ENCODE peak calls at places on chromosomes 12 and 14, in four cellular contexts. One of them, this sample, is unnamed.

GRCh38 chr12:1663440-1664132 is 27.3 kb upstream of the ADIPOR2 start:
- DNase-seq in AG09309: no peak
- DNase-seq in fibroblast of mammary gland: no peak
- DNase-seq in RWPE1: no peak
- DNase-seq in this sample: no peak

GRCh38 chr14:52146504-52146903 is 77.6 kb upstream of the NID2 start:
- DNase-seq in AG09309: no peak
- DNase-seq in fibroblast of mammary gland: peak
- DNase-seq in RWPE1: no peak
- DNase-seq in this sample: no peak

GRCh38 chr12:104698871-104699270 is 242.1 kb downstream of the CHST11 start:
- DNase-seq in AG09309: no peak
- DNase-seq in fibroblast of mammary gland: peak
- DNase-seq in RWPE1: no peak
- DNase-seq in this sample: no peak

GRCh38 chr12:25924535-25925001 is 33.9 kb upstream of the RASSF8 start:
- DNase-seq in AG09309: peak
- DNase-seq in fibroblast of mammary gland: no peak
- DNase-seq in RWPE1: peak
- DNase-seq in this sample: no peak

GRCh38 chr14:39232554-39233415 is 930 bp upstream of the MIA2 start:
- DNase-seq in AG09309: peak
- DNase-seq in fibroblast of mammary gland: peak
- DNase-seq in RWPE1: no peak
- DNase-seq in this sample: peak

GRCh38 chr12:96258451-96258933 is 64.3 kb downstream of the ELK3 start:
- DNase-seq in AG09309: peak
- DNase-seq in fibroblast of mammary gland: peak
- DNase-seq in RWPE1: no peak
- DNase-seq in this sample: no peak

GRCh38 chr12:87660987-87661769 is 368.0 kb downstream of the C12orf50 start:
- DNase-seq in AG09309: no peak
- DNase-seq in fibroblast of mammary gland: no peak
- DNase-seq in RWPE1: no peak
- DNase-seq in this sample: no peak

GRCh38 chr12:57479043-57479375 is 657 bp downstream of the ARHGAP9 start:
- DNase-seq in AG09309: no peak
- DNase-seq in fibroblast of mammary gland: no peak
- DNase-seq in RWPE1: no peak
- DNase-seq in this sample: no peak

GRCh38 chr14:71651228-71651627 is 281.0 kb upstream of the RGS6 start:
- DNase-seq in AG09309: peak
- DNase-seq in fibroblast of mammary gland: peak
- DNase-seq in RWPE1: no peak
- DNase-seq in this sample: peak

GRCh38 chr12:1738480-1738879 is 47.6 kb downstream of the ADIPOR2 start:
- DNase-seq in AG09309: no peak
- DNase-seq in fibroblast of mammary gland: no peak
- DNase-seq in RWPE1: no peak
- DNase-seq in this sample: no peak

GRCh38 chr12:72089678-72090077 is 151.0 kb downstream of the TPH2 start:
- DNase-seq in AG09309: no peak
- DNase-seq in fibroblast of mammary gland: no peak
- DNase-seq in RWPE1: no peak
- DNase-seq in this sample: no peak

GRCh38 chr14:102751088-102751487 is 26.2 kb upstream of the TRAF3 start:
- DNase-seq in AG09309: no peak
- DNase-seq in fibroblast of mammary gland: no peak
- DNase-seq in RWPE1: no peak
- DNase-seq in this sample: no peak

GRCh38 chr12:11564984-11565651 is 84.4 kb upstream of the ETV6 start:
- DNase-seq in AG09309: no peak
- DNase-seq in fibroblast of mammary gland: no peak
- DNase-seq in RWPE1: no peak
- DNase-seq in this sample: no peak

GRCh38 chr12:77064891-77065360 is 443 bp downstream of the E2F7 start:
- DNase-seq in AG09309: no peak
- DNase-seq in fibroblast of mammary gland: no peak
- DNase-seq in RWPE1: peak
- DNase-seq in this sample: no peak

GRCh38 chr14:68774771-68775613 is 17.9 kb downstream of the ZFP36L1 start:
- DNase-seq in AG09309: peak
- DNase-seq in fibroblast of mammary gland: peak
- DNase-seq in RWPE1: no peak
- DNase-seq in this sample: no peak

GRCh38 chr12:3964404-3964803 is 91.2 kb upstream of the PARP11 start:
- DNase-seq in AG09309: no peak
- DNase-seq in fibroblast of mammary gland: peak
- DNase-seq in RWPE1: peak
- DNase-seq in this sample: no peak

GRCh38 chr12:124730455-124730932 is 133.2 kb downstream of the SCARB1 start:
- DNase-seq in AG09309: no peak
- DNase-seq in fibroblast of mammary gland: no peak
- DNase-seq in RWPE1: no peak
- DNase-seq in this sample: no peak

GRCh38 chr12:125164541-125164940 is 99.3 kb downstream of the AACS start:
- DNase-seq in AG09309: no peak
- DNase-seq in fibroblast of mammary gland: no peak
- DNase-seq in RWPE1: no peak
- DNase-seq in this sample: no peak

GRCh38 chr14:76133103-76133502 is 18.6 kb upstream of the GPATCH2L start:
- DNase-seq in AG09309: no peak
- DNase-seq in fibroblast of mammary gland: peak
- DNase-seq in RWPE1: peak
- DNase-seq in this sample: no peak

GRCh38 chr12:69985656-69986055 is 160.6 kb downstream of the MYRFL start:
- DNase-seq in AG09309: no peak
- DNase-seq in fibroblast of mammary gland: no peak
- DNase-seq in RWPE1: peak
- DNase-seq in this sample: no peak
- TF ChIP-seq CTCF in AG09309: peak
- TF ChIP-seq CTCF in fibroblast of mammary gland: peak
- TF ChIP-seq CTCF in RWPE1: peak
- TF ChIP-seq CTCF in this sample: no peak

DNA sequence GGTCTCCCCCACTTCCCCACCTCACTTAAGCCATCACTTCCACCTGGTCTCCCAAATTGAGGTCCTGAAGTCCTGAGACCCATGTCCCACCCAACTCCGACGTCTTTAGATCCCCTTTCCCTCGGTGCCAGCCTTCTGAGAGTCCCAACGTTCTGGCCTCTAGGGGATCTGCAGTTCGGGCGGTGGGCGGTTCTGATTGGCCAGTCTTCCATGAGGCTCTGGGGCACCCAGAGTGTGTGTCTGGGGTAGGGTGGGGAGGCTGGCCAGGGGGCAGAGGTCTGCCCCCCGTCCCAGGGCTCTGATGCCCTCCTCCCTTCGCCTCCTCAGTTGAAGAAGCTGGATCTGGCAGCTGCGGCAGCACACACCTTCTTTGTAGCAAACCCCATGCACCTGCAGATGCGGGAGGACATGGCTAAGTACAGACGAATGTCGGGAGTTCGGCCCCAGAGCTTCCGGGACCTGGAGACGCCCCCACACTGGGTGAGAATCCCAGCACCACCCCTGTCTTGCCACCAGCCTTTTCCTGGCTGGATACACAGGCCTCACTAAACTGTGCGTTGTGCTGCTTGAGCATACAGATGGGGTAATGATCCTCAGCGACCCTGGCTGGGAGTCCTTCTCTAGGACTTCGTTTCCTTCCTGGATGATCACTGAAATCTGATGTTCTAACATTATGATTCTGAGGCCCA is 1.5 kb downstream of the P3H3 start:
- DNase-seq in AG09309: no peak
- DNase-seq in fibroblast of mammary gland: peak
- DNase-seq in RWPE1: no peak
- DNase-seq in this sample: no peak
- TF ChIP-seq CTCF in AG09309: peak
- TF ChIP-seq CTCF in fibroblast of mammary gland: peak
- TF ChIP-seq CTCF in RWPE1: no peak
- TF ChIP-seq CTCF in this sample: no peak

GRCh38 chr12:9388379-9388778 is 180.2 kb upstream of the PZP start:
- DNase-seq in AG09309: no peak
- DNase-seq in fibroblast of mammary gland: no peak
- DNase-seq in RWPE1: no peak
- DNase-seq in this sample: no peak

GRCh38 chr12:9389796-9390195 is 181.6 kb upstream of the PZP start:
- DNase-seq in AG09309: no peak
- DNase-seq in fibroblast of mammary gland: no peak
- DNase-seq in RWPE1: no peak
- DNase-seq in this sample: no peak

GRCh38 chr12:9392842-9393241 is 184.6 kb upstream of the PZP start:
- DNase-seq in AG09309: no peak
- DNase-seq in fibroblast of mammary gland: no peak
- DNase-seq in RWPE1: no peak
- DNase-seq in this sample: no peak

GRCh38 chr12:9391751-9392240 is 183.6 kb upstream of the PZP start:
- DNase-seq in AG09309: no peak
- DNase-seq in fibroblast of mammary gland: no peak
- DNase-seq in RWPE1: no peak
- DNase-seq in this sample: no peak

GRCh38 chr12:9390761-9391160 is 182.6 kb upstream of the PZP start:
- DNase-seq in AG09309: no peak
- DNase-seq in fibroblast of mammary gland: no peak
- DNase-seq in RWPE1: no peak
- DNase-seq in this sample: no peak
- TF ChIP-seq CTCF in AG09309: no peak
- TF ChIP-seq CTCF in fibroblast of mammary gland: no peak
- TF ChIP-seq CTCF in RWPE1: no peak
- TF ChIP-seq CTCF in this sample: no peak

GRCh38 chr12:110224379-110225304 is 56.4 kb upstream of the ATP2A2 start:
- DNase-seq in AG09309: peak
- DNase-seq in fibroblast of mammary gland: peak
- DNase-seq in RWPE1: peak
- DNase-seq in this sample: peak
- TF ChIP-seq CTCF in AG09309: peak
- TF ChIP-seq CTCF in fibroblast of mammary gland: peak
- TF ChIP-seq CTCF in RWPE1: peak
- TF ChIP-seq CTCF in this sample: peak

DNA sequence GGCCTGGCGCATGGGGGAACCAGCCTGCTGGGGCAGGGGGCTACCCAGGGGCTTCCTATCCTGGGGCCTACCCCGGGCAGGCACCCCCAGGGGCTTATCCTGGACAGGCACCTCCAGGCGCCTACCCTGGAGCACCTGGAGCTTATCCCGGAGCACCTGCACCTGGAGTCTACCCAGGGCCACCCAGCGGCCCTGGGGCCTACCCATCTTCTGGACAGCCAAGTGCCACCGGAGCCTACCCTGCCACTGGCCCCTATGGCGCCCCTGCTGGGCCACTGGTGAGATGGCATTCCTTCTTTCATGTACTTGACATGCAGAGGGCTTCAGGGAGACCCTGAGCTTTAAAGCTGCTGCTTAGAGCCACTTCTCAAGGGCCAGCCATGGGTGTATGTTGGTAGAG is 9.0 kb downstream of the LGALS3 start:
- DNase-seq in AG09309: no peak
- DNase-seq in fibroblast of mammary gland: no peak
- DNase-seq in RWPE1: no peak
- DNase-seq in this sample: no peak
- TF ChIP-seq CTCF in AG09309: peak
- TF ChIP-seq CTCF in fibroblast of mammary gland: peak
- TF ChIP-seq CTCF in RWPE1: no peak
- TF ChIP-seq CTCF in this sample: peak

GRCh38 chr14:80523518-80524117 is 312.3 kb upstream of the DIO2 start:
- DNase-seq in AG09309: no peak
- DNase-seq in fibroblast of mammary gland: peak
- DNase-seq in RWPE1: no peak
- DNase-seq in this sample: no peak
- TF ChIP-seq CTCF in AG09309: no peak
- TF ChIP-seq CTCF in fibroblast of mammary gland: no peak
- TF ChIP-seq CTCF in RWPE1: no peak
- TF ChIP-seq CTCF in this sample: no peak

GRCh38 chr12:85425926-85426325 is 145.9 kb downstream of the ALX1 start:
- DNase-seq in AG09309: no peak
- DNase-seq in fibroblast of mammary gland: no peak
- DNase-seq in RWPE1: no peak
- DNase-seq in this sample: no peak

GRCh38 chr12:85422766-85423165 is 142.7 kb downstream of the ALX1 start:
- DNase-seq in AG09309: no peak
- DNase-seq in fibroblast of mammary gland: no peak
- DNase-seq in RWPE1: no peak
- DNase-seq in this sample: no peak

GRCh38 chr12:85423947-85424346 is 143.9 kb downstream of the ALX1 start:
- DNase-seq in AG09309: no peak
- DNase-seq in fibroblast of mammary gland: no peak
- DNase-seq in RWPE1: no peak
- DNase-seq in this sample: no peak

GRCh38 chr12:85425349-85425612 is 145.3 kb downstream of the ALX1 start:
- DNase-seq in AG09309: no peak
- DNase-seq in fibroblast of mammary gland: no peak
- DNase-seq in RWPE1: no peak
- DNase-seq in this sample: no peak

DNA sequence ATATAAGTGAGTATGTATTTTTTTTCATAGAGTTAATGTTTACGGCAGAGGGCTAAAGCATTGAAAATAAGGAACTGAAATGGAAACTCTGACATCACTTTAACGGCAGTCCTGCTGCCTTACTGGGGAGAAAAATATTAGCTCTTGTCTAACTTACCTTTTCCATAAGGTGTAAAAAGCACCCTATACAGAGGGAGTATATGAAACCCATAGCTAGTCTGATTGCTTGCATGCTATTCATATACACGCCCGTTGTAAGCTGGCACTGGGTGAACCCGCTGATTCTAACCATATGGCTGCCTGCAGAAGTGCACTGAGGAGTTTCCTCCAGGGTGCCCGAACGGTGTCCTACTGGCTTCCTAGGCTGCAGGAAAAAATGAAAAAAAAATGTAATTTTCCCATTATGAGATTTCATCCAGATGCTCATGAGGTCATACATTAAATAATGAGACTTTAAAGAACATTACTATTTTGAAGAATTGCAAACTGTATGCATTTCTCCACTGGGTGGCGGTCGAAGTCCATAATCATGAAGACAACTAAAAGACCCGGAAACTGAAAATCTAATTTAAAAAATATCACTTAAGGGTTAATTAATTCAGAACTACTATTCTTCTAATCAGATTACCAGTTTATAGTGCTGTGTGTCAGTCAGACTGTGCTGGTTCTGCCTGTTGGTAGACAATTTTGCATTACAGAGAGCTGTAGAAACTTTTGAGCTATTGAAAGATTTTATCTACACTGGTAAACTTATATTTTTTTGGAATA is 144.7 kb downstream of the ALX1 start:
- DNase-seq in AG09309: no peak
- DNase-seq in fibroblast of mammary gland: peak
- DNase-seq in RWPE1: peak
- DNase-seq in this sample: no peak
- TF ChIP-seq CTCF in AG09309: peak
- TF ChIP-seq CTCF in fibroblast of mammary gland: peak
- TF ChIP-seq CTCF in RWPE1: peak
- TF ChIP-seq CTCF in this sample: peak

GRCh38 chr12:111753144-111753881 is 13.4 kb upstream of the ALDH2 start:
- DNase-seq in AG09309: peak
- DNase-seq in fibroblast of mammary gland: peak
- DNase-seq in RWPE1: peak
- DNase-seq in this sample: peak
- TF ChIP-seq CTCF in AG09309: peak
- TF ChIP-seq CTCF in fibroblast of mammary gland: peak
- TF ChIP-seq CTCF in RWPE1: peak
- TF ChIP-seq CTCF in this sample: no peak

This sample was measured in AG09319.